ENCODE peak calls at places on chromosomes 4 and X, in seven cellular contexts. C is endothelial cell, L is neural crest cell, R is SK-N-SH, G is body of pancreas, J is fibroblast of mammary gland, O is Calu3. Z is an unnamed sample.

GRCh38 chrX:46260502-46260901 is 284.7 kb downstream of the ZNF674 start:
- DNase-seq in R (no peak), J (no peak), G (no peak), O (peak; percentile 55), C (no peak), L (no peak), Z (no peak)

GRCh38 chr4:98945297-98945850 is 16.4 kb upstream of the EIF4E start:
- DNase-seq in O (no peak), L (no peak), G (no peak), R (no peak), C (no peak), J (peak; percentile 13), Z (no peak)

GRCh38 chrX:123464709-123465108 is 268.1 kb downstream of the THOC2 start:
- DNase-seq in J (no peak), G (no peak), L (no peak), R (no peak), O (no peak), C (no peak), Z (no peak)

GRCh38 chr4:157115613-157116340 is 39.8 kb downstream of the GLRB start:
- DNase-seq in C (no peak), R (no peak), G (no peak), J (peak; percentile 48), L (no peak), O (no peak), Z (no peak)

GRCh38 chr4:8772499-8773123 is 99.0 kb downstream of the HMX1 start:
- DNase-seq in O (no peak), G (no peak), L (no peak), C (no peak), J (no peak), R (no peak), Z (peak; percentile 79)

GRCh38 chr4:156898373-156899117 is 73.1 kb downstream of the PDGFC start:
- DNase-seq in C (no peak), O (no peak), R (no peak), L (no peak), G (no peak), J (peak; percentile 42), Z (no peak)

GRCh38 chr4:150280081-150280950 is 202.1 kb downstream of the DCLK2 start:
- DNase-seq in G (no peak), L (no peak), J (peak; percentile 83), C (no peak), O (no peak), R (no peak), Z (no peak)

GRCh38 chr4:39700500-39700899 is 2.6 kb downstream of the UBE2K start:
- DNase-seq in C (no peak), J (no peak), L (no peak), R (no peak), G (no peak), O (no peak), Z (no peak)

GRCh38 chr4:180828455-180829018 is 1414.7 kb upstream of the TENM3 start:
- DNase-seq in L (peak; percentile 48), J (peak; percentile 85), G (peak; percentile 5), O (peak; percentile 21), R (peak; percentile 51), C (peak; percentile 38), Z (no peak)

GRCh38 chrX:126137899-126138298 is 28.2 kb downstream of the DCAF12L2 start:
- DNase-seq in C (peak; percentile 6), R (peak; percentile 8), L (no peak), J (no peak), G (no peak), O (no peak), Z (no peak)

GRCh38 chrX:134670241-134670811 is 12.1 kb upstream of the PLAC1 start:
- DNase-seq in R (no peak), G (peak; percentile 61), L (no peak), C (no peak), O (peak; percentile 61), J (peak; percentile 64), Z (no peak)

GRCh38 chr4:26838055-26838842 is 22.4 kb upstream of the STIM2 start:
- DNase-seq in L (no peak), G (no peak), R (no peak), C (no peak), O (no peak), J (no peak), Z (no peak)

GRCh38 chr4:8000721-8001491 is 61.2 kb upstream of the AFAP1 start:
- DNase-seq in R (no peak), O (no peak), L (no peak), C (no peak), G (no peak), J (no peak), Z (no peak)

GRCh38 chrX:30930143-30930542 is 41.1 kb upstream of the TAB3 start:
- DNase-seq in C (no peak), R (no peak), L (no peak), O (no peak), G (no peak), J (no peak), Z (no peak)

GRCh38 chr4:108155373-108155772 is 13.4 kb downstream of the LEF1 start:
- DNase-seq in G (no peak), J (peak; percentile 65), O (no peak), C (no peak), R (no peak), L (no peak), Z (no peak)
- TF ChIP-seq CTCF in G (no peak), J (no peak), O (no peak), C (no peak), R (no peak), L (no peak), Z (no peak)

GRCh38 chr4:83089759-83090158 is 24.8 kb downstream of the PLAC8 start:
- DNase-seq in J (no peak), C (no peak), O (no peak), R (no peak), G (no peak), L (no peak), Z (no peak)

GRCh38 chr4:83082777-83083176 is 31.8 kb downstream of the PLAC8 start:
- DNase-seq in G (no peak), J (no peak), C (no peak), O (no peak), L (no peak), R (no peak), Z (no peak)

DNA sequence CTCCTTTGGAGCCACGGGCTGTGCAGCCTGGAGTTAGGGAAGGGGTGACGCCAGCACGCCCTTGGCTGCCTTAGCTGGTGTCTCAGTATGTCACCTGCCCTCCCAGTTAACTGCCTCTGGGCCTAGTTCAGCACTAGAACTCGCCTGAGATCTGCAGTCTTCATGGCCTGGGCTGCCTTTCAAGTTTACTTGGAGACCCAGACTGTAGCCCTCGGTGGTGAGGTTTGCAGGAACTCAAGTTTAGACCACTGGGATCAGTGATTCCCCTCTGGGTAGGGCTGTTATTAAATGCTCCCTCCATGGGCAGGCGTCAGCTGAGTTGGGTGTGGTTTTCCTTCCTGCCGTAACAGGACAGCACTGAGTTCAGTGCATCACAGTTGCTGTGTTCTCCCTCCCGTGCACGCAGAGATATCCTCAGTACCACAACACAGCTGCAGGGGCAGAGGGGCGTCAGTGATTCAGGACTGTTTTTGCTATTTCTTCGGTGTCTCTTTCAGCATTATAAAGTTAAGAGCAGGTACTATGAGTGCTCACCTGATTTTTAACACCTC is 30.5 kb downstream of the PLAC8 start:
- DNase-seq in C (no peak), J (no peak), L (no peak), R (no peak), G (no peak), O (no peak), Z (no peak)
- TF ChIP-seq CTCF in C (no peak), J (no peak), L (no peak), R (no peak), G (no peak), O (no peak), Z (no peak)

DNA sequence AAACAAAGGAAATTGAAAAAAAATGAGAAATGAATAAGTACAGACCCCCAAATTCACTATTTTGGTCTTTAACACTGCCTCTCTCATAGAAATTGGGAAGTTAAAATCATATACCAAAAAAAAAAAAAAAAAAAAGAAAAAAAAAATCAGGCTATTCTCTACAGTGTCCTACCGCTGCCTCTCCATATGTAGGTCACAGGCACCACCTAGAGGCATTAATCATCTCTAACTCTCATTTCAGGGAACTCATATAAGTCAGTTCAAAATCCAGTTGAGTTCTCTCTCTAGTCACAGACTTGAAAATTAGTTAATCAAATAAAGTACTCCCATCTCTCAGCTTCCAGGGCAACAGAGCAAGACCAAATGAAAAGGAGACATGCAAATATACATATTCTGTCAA is 47.9 kb downstream of the COX18 start:
- DNase-seq in G (no peak), L (no peak), C (no peak), O (peak; percentile 4), J (peak; percentile 51), R (peak; percentile 46), Z (no peak)
- TF ChIP-seq CTCF in G (no peak), L (peak; percentile 61), C (peak; percentile 1), O (no peak), J (peak; percentile 27), R (peak; percentile 75), Z (no peak)

DNA sequence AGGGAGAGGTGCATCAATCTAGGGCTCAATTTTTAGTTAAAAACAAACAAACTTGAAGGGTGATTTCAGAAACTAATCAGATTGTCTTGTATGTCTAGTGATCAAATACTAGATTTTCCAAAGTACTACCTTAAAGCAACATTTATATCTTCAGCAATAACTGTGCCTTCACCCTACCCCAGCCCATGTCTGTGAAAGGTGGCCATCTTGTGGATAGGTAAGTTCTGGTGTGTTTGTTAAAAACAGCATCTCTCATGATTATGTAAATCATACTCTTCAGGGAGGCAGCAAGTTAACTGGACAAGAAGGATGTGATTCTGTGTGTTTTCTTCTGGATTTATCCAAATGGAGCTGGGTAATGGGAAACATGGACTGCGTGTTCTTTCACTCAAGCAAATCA is 81.4 kb upstream of the ACSL1 start:
- DNase-seq in C (no peak), L (no peak), O (no peak), G (no peak), R (no peak), J (no peak), Z (no peak)
- TF ChIP-seq CTCF in C (no peak), L (no peak), O (no peak), G (no peak), R (no peak), J (no peak), Z (no peak)

GRCh38 chrX:149570668-149571067 is 16.6 kb downstream of the MAGEA9B start:
- DNase-seq in R (no peak), C (no peak), G (no peak), O (no peak), J (peak; percentile 41), L (no peak), Z (no peak)
- TF ChIP-seq CTCF in R (no peak), C (no peak), G (no peak), O (no peak), J (no peak), L (no peak), Z (no peak)

DNA sequence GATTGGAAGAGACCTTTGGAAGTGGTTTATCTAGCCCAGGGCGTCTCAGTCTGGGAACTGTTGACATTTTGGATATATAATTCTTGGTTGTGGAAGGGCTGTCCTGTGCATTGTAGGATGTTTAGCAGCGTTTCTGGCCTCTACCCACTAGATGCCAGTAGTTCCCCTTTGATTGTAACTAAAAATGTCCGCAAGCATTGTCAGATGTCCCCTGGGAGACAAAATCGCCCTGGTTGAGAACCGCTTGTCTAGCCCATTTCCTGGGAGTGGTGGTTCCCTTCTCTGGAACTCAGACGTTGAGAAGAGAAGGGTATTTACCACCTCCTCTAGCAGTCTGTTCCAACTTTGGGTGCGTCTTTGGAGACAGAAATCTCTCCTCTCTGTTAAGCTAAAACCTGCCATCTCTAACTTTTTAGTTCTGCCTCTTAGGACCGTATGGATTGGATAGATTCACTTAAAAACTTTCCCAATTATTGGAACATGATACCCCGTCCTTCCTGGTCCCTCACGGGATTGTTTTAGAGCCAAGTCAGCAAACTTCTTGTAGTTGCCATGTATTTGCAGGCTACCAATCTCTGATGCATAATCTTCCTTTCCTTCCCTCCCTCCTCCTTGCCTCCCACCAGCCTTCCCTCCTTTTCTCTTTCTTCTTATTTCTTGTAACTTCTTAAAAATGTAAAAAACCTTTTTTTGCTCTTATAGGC is 13.9 kb downstream of the TMEM165 start:
- DNase-seq in G (no peak), O (no peak), J (peak; percentile 57), C (no peak), L (no peak), R (no peak), Z (peak; percentile 49)
- TF ChIP-seq CTCF in G (no peak), O (no peak), J (peak; percentile 23), C (no peak), L (peak; percentile 32), R (peak; percentile 31), Z (no peak)